ENCODE peak calls at places on chromosomes 2 and 18, in seven cellular contexts. B is Daoy; D is stimulated activated CD8-positive, alpha-beta memory T cell treated with anti-CD3 and anti-CD28 coated beads, Interleukin-4, amount 100 ng/mL, for 4 hours; M is mesothelial cell of epicardium; R is tibial nerve; N is NCI-H1417; C is AG20443. V is an unnamed sample.

GRCh38 chr2:48183991-48184390 is 277.7 kb upstream of the FBXO11 start:
- DNase-seq in R (no peak), M (no peak), D (no peak), B (no peak), N (no peak), C (no peak), V (no peak)

GRCh38 chr2:185381631-185382030 is 357.0 kb upstream of the FSIP2 start:
- DNase-seq in C (no peak), N (no peak), M (no peak), B (no peak), R (no peak), D (no peak), V (no peak)

GRCh38 chr2:241157841-241158545 is 7.7 kb downstream of the PPP1R7 start:
- DNase-seq in M (no peak), B (peak), N (no peak), D (no peak), R (no peak), C (no peak), V (no peak)

GRCh38 chr2:232869138-232870001 is 694 bp upstream of the SNORC start:
- DNase-seq in C (no peak), N (no peak), M (no peak), D (no peak), R (no peak), B (no peak), V (no peak)

GRCh38 chr2:108825736-108826135 is 39.2 kb downstream of the CCDC138 start:
- DNase-seq in M (no peak), R (no peak), D (no peak), C (no peak), N (no peak), B (no peak), V (no peak)

GRCh38 chr2:69012310-69013122 is 463 bp upstream of the ANTXR1 start:
- DNase-seq in R (peak), C (peak), B (peak), D (no peak), N (peak), M (peak), V (peak)

GRCh38 chr2:206345606-206346005 is 71.1 kb downstream of the ZDBF2 start:
- DNase-seq in R (no peak), M (no peak), B (no peak), C (no peak), N (no peak), D (no peak), V (no peak)

GRCh38 chr2:172931256-172931894 is 144.3 kb upstream of the MAP3K20 start:
- DNase-seq in R (no peak), N (peak), D (no peak), M (no peak), C (no peak), B (peak), V (peak)

GRCh38 chr18:48819276-48819675 is 131.5 kb downstream of the SMAD7 start:
- DNase-seq in C (no peak), D (no peak), B (no peak), N (no peak), R (no peak), M (peak), V (no peak)

GRCh38 chr2:51201295-51201694 is 169.4 kb upstream of the NRXN1 start:
- DNase-seq in N (no peak), C (no peak), R (no peak), D (no peak), B (no peak), M (no peak), V (no peak)

GRCh38 chr2:190607657-190608357 is 41.1 kb upstream of the NAB1 start:
- DNase-seq in M (no peak), R (no peak), B (peak), D (no peak), C (no peak), N (no peak), V (no peak)

GRCh38 chr2:99776521-99777265 is 286.9 kb upstream of the REV1 start:
- DNase-seq in D (no peak), B (no peak), M (no peak), N (no peak), C (no peak), R (no peak), V (no peak)

GRCh38 chr2:96136123-96136720 is 2.1 kb downstream of the ASTL start:
- DNase-seq in D (no peak), B (no peak), C (no peak), M (no peak), R (no peak), N (no peak), V (no peak)

GRCh38 chr18:64444819-64445218 is 295.9 kb upstream of the LINC00305 start:
- DNase-seq in B (no peak), R (no peak), D (no peak), C (no peak), N (no peak), M (no peak), V (no peak)

GRCh38 chr2:74387346-74387745 is 7.2 kb upstream of the DCTN1 start:
- DNase-seq in B (no peak), C (peak), M (no peak), D (no peak), N (no peak), R (no peak), V (no peak)

GRCh38 chr2:128300621-128301020 is 18.0 kb downstream of the HS6ST1 start:
- DNase-seq in B (no peak), R (no peak), N (no peak), D (no peak), M (no peak), C (no peak), V (no peak)

GRCh38 chr18:78408623-78409022 is 571.0 kb upstream of the SALL3 start:
- DNase-seq in R (no peak), C (no peak), D (no peak), M (peak), B (no peak), N (no peak), V (no peak)

GRCh38 chr2:47568164-47568861 is 165.4 kb downstream of the MSH2 start:
- DNase-seq in N (peak), B (no peak), R (no peak), M (no peak), D (no peak), C (no peak), V (no peak)

GRCh38 chr18:28884304-28884703 is 707.4 kb upstream of the CDH2 start:
- DNase-seq in R (no peak), C (no peak), N (no peak), B (no peak), M (no peak), D (no peak), V (no peak)

GRCh38 chr18:57135705-57136104 is 11.2 kb upstream of the BOD1L2 start:
- DNase-seq in D (no peak), C (no peak), R (no peak), N (no peak), M (no peak), B (no peak), V (no peak)

GRCh38 chr18:49788327-49788908 is 24.9 kb downstream of the ACAA2 start:
- DNase-seq in B (no peak), R (no peak), M (no peak), D (no peak), C (no peak), N (no peak), V (no peak)

GRCh38 chr2:171600126-171600525 is 77.9 kb downstream of the CYBRD1 start:
- DNase-seq in D (no peak), C (no peak), R (no peak), N (no peak), B (no peak), M (no peak), V (no peak)

GRCh38 chr2:71730785-71731383 is 277.5 kb downstream of the DYSF start:
- DNase-seq in R (no peak), C (no peak), D (no peak), B (no peak), N (no peak), M (no peak), V (no peak)

GRCh38 chr2:234873828-234874173 is 78.0 kb upstream of the SH3BP4 start:
- DNase-seq in R (no peak), C (peak), N (no peak), B (peak), D (no peak), M (no peak), V (no peak)

GRCh38 chr18:61085036-61085435 is 248.2 kb upstream of the CDH20 start:
- DNase-seq in N (no peak), B (no peak), C (no peak), D (no peak), M (no peak), R (no peak), V (no peak)

GRCh38 chr2:58073008-58073407 is 26.4 kb downstream of the VRK2 start:
- DNase-seq in N (no peak), C (no peak), R (no peak), D (no peak), M (no peak), B (no peak), V (no peak)

GRCh38 chr2:224286923-224287322 is 115.0 kb downstream of the FAM124B start:
- DNase-seq in B (peak), R (no peak), M (no peak), C (peak), N (no peak), D (no peak), V (no peak)

GRCh38 chr2:54456526-54457325 is 599 bp downstream of the SPTBN1 start:
- DNase-seq in B (peak), D (no peak), M (peak), R (no peak), N (peak), C (peak), V (no peak)

GRCh38 chr2:60707750-60708371 is 48.2 kb upstream of the PAPOLG start:
- DNase-seq in M (no peak), D (no peak), N (peak), C (peak), B (peak), R (no peak), V (no peak)

GRCh38 chr2:232207174-232207573 is 171.4 kb upstream of the ALPP start:
- DNase-seq in M (no peak), D (no peak), C (no peak), B (no peak), R (no peak), N (no peak), V (peak)

GRCh38 chr2:88481937-88482336 is 29.4 kb upstream of the FOXI3 start:
- DNase-seq in B (peak), D (no peak), N (peak), M (no peak), R (no peak), C (no peak), V (no peak)

GRCh38 chr2:85741811-85742507 is 11.8 kb upstream of the ATOH8 start:
- DNase-seq in D (no peak), N (no peak), B (peak), C (peak), R (peak), M (no peak), V (peak)

V was measured in prostate gland.